ENCODE peak calls at places on chromosomes 3 and 15, in four cellular contexts. V is omental fat pad; Q is fibroblast of pulmonary artery; G is activated CD8-positive, alpha-beta memory T cell treated with anti-CD3 and anti-CD28 coated beads, Interleukin-2, amount 10 ng/mL, durations not matched to agents 7 days and 5 days. X is an unnamed sample.

GRCh38 chr3:99627062-99627826 is 11.2 kb upstream of the COL8A1 start:
- DNase-seq in V (no peak), Q (no peak), G (no peak), X (no peak)

GRCh38 chr15:75573001-75573400 is 6.1 kb downstream of the PTPN9 start:
- DNase-seq in V (no peak), Q (peak), G (no peak), X (no peak)

GRCh38 chr3:185645596-185646381 is 59.7 kb downstream of the SENP2 start:
- DNase-seq in V (no peak), Q (no peak), G (no peak), X (no peak)

GRCh38 chr3:187550446-187550845 is 119.7 kb downstream of the SST start:
- DNase-seq in V (no peak), Q (no peak), G (no peak), X (no peak)

GRCh38 chr3:124741027-124741426 is 10.8 kb downstream of the UMPS start:
- DNase-seq in V (no peak), Q (peak), G (no peak), X (no peak)

GRCh38 chr3:116153174-116153573 is 292.1 kb downstream of the LSAMP start:
- DNase-seq in V (no peak), Q (peak), G (no peak), X (no peak)

GRCh38 chr3:120399372-120399771 is 50.2 kb upstream of the LRRC58 start:
- DNase-seq in V (no peak), Q (no peak), G (no peak), X (no peak)

GRCh38 chr15:80977627-80978036 is 12.0 kb downstream of the MESD start:
- DNase-seq in V (no peak), Q (peak), G (peak), X (peak)

GRCh38 chr15:92845109-92845508 is 55.0 kb upstream of the CHD2 start:
- DNase-seq in V (no peak), Q (peak), G (no peak), X (no peak)

X was measured in activated CD8-positive, alpha-beta T cell treated with anti-CD3 and anti-CD28 coated beads, Interleukin-2, amount 10 ng/mL, durations not matched to agents 7 days and 5 days.